ENCODE peak calls at places on chromosomes 5 and 9, in ten cellular contexts. Y is CD8-positive, alpha-beta T cell; Q is GM23248; F is left lung; T is iPS DF 6.9; J is SK-N-SH; B is left ventricle myocardium inferior; L is fibroblast of lung; R is prostate gland; O is neuronal stem cell. G is an unnamed sample. For H3K27me3, the result is how much of the 10 kb centered on the place peaks cover.

GRCh38 chr5:87121315-87122170 is 146.1 kb upstream of the RASA1 start:
- DNase-seq in B (no peak), J (no peak), O (no peak), Q (peak), L (peak), T (no peak), F (no peak), Y (peak), R (no peak), G (no peak)

GRCh38 chr5:153613143-153613542 is 122.7 kb downstream of the GRIA1 start:
- DNase-seq in T (no peak), F (no peak), O (no peak), Y (no peak), L (peak), R (no peak), Q (peak), B (no peak), J (peak), G (no peak)

GRCh38 chr9:83280790-83281189 is 217.8 kb upstream of the RASEF start:
- DNase-seq in J (no peak), R (no peak), Q (no peak), L (no peak), T (no peak), F (no peak), Y (no peak), O (no peak), B (no peak), G (no peak)

GRCh38 chr9:38233343-38233742 is 159.2 kb upstream of the ALDH1B1 start:
- DNase-seq in L (no peak), T (no peak), B (no peak), J (peak), Q (no peak), O (no peak), R (no peak), Y (no peak), F (no peak), G (no peak)

GRCh38 chr5:56638061-56638621 is 177.2 kb upstream of the MAP3K1 start:
- DNase-seq in O (no peak), Y (no peak), B (no peak), Q (no peak), J (peak), F (no peak), L (no peak), R (peak), T (no peak), G (peak)

GRCh38 chr5:54254482-54255198 is 55.7 kb downstream of the ARL15 start:
- DNase-seq in O (no peak), B (peak), F (no peak), R (peak), T (no peak), Q (peak), L (peak), Y (no peak), J (no peak), G (no peak)

GRCh38 chr9:134069536-134070399 is 1.9 kb upstream of the BRD3 start:
- DNase-seq in F (peak), L (no peak), O (no peak), B (no peak), R (no peak), Q (no peak), T (no peak), Y (no peak), J (no peak), G (no peak)

GRCh38 chr5:149439899-149440655 is 61.0 kb upstream of the IL17B start:
- DNase-seq in L (peak), R (peak), Q (peak), Y (no peak), T (peak), J (peak), F (peak), O (no peak), B (no peak), G (no peak)

DNA sequence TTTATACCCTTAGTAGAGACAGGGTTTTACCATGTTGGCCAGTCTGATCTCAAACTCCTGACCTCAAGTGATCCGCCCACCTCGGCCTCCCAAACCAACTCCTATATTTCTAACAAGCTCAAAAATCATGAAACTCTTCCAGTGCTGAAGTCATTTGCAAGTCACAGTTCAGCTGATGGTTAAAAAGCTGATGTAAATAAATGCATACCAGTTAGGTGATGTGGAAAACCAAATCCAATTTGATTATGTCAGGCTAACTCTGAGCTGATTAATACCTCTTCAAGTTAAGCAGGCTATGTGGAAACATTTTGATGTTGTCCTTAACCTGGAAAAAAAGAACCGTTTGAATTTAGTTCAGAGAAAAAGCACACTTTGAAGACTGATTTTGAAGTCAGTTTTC is 51.0 kb downstream of the TMEM252 start:
- DNase-seq in R (no peak), B (no peak), F (no peak), J (no peak), T (no peak), L (peak), Y (no peak), Q (no peak), O (no peak), G (no peak)
- H3K27me3 ChIP-seq in R (under half), B (under half), F (under half), J (under half), T (under half), L (under half), Y (under half), Q (under half), O (under half), G (under half)

GRCh38 chr5:128539038-128539429 is 989 bp upstream of the FBN2 start:
- DNase-seq in O (no peak), R (no peak), L (peak), F (no peak), Q (peak), B (peak), T (peak), Y (no peak), J (no peak), G (no peak)
- H3K4me3 ChIP-seq in O (peak), R (peak), L (peak), F (peak), Q (peak), B (peak), T (peak), Y (no peak), J (no peak), G (no peak)

GRCh38 chr5:1029270-1029944 is 20.8 kb downstream of the NKD2 start:
- DNase-seq in J (no peak), T (no peak), R (no peak), Q (no peak), O (no peak), B (peak), F (no peak), Y (no peak), L (no peak), G (peak)

GRCh38 chr5:1026700-1027621 is 18.4 kb downstream of the NKD2 start:
- DNase-seq in T (no peak), O (no peak), J (peak), R (no peak), Y (no peak), F (peak), B (peak), L (no peak), Q (no peak), G (peak)

GRCh38 chr5:1027631-1028441 is 19.2 kb downstream of the NKD2 start:
- DNase-seq in Y (no peak), L (no peak), O (no peak), F (peak), J (peak), B (peak), T (no peak), R (no peak), Q (no peak), G (no peak)

GRCh38 chr5:1029945-1030625 is 21.5 kb downstream of the NKD2 start:
- DNase-seq in Q (no peak), Y (no peak), T (no peak), L (no peak), B (no peak), O (no peak), J (peak), R (no peak), F (no peak), G (no peak)

DNA sequence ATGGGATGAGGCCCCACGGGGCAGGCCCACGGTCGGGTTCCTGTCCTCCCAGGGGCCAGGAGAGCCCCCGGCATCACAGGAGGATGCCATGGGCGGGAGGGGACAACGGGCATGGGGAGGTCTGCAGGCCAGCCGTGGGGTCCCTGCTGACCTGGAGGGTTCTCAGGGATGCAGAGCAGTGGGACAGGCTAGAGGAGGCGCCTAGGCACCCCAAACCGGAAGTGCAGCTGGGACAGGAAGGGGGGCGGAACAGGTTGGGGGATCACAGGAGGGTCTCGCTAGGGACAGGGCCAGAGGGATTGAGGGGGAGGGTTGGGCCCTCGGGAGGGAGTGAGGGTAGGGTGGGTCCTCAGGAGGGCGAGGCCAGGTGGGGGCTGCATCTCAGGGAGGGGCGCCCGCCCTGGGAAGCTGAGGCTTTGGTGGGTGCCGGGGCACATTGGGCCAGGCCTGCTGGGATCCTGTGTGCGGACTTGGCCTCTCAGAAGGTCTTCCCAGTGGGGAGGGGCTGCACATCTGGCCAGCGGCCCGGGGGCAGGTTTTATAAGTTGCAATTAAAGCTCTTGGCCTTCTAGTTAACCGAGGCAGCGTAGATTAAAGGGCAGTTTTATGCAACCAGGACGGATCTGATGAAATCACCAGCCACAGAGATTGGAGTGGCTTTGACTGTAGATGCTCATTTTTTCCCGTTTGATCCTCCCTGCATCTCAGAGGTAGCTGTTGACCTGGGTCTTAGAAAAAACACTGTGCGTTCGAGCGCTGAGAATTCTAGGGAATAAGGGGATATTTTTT is 20.1 kb downstream of the NKD2 start:
- DNase-seq in J (peak), F (peak), B (peak), T (no peak), L (no peak), O (no peak), Y (no peak), R (no peak), Q (no peak), G (no peak)
- H3K27me3 ChIP-seq in J (under half), F (under half), B (under half), T (under half), L (under half), O (under half), Y (under half), R (under half), Q (under half), G (under half)

GRCh38 chr5:107383414-107383813 is 287.3 kb downstream of the EFNA5 start:
- DNase-seq in L (no peak), O (no peak), J (no peak), F (no peak), Q (no peak), T (no peak), Y (no peak), B (no peak), R (no peak), G (no peak)

GRCh38 chr5:107378218-107378899 is 292.4 kb downstream of the EFNA5 start:
- DNase-seq in T (no peak), F (no peak), Q (no peak), O (no peak), R (no peak), L (peak), B (no peak), Y (no peak), J (no peak), G (no peak)

GRCh38 chr5:107381189-107381856 is 289.4 kb downstream of the EFNA5 start:
- DNase-seq in L (peak), Q (peak), R (no peak), J (no peak), O (no peak), B (no peak), Y (no peak), F (no peak), T (no peak), G (no peak)

GRCh38 chr5:107377277-107377609 is 293.5 kb downstream of the EFNA5 start:
- DNase-seq in F (no peak), J (no peak), Y (no peak), Q (no peak), L (no peak), O (no peak), B (no peak), R (no peak), T (no peak), G (no peak)

DNA sequence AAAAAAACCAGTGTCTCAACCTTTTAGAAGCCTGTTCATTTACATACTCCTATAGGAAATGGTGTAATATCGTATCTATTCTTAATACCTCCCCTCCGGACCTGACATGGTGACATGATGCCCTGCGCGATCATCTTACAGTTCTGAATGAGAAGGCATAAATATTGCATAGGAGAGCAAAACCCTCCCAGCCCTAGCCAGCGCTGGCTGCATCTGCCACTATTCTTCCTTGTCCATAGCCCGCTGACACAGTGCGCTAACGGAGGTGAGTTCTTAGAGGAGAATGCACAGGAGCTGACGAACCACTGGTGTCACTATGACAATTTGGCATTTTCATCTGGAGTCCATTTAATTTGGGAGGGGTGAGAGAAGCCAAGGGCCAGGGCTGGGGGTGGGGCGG is 290.1 kb downstream of the EFNA5 start:
- DNase-seq in F (no peak), Y (no peak), Q (no peak), B (no peak), T (no peak), L (no peak), J (no peak), O (no peak), R (no peak), G (no peak)
- H3K4me3 ChIP-seq in F (no peak), Y (no peak), Q (no peak), B (no peak), T (no peak), L (no peak), J (no peak), O (no peak), R (no peak), G (no peak)

G was measured in pancreas.